ENCODE peak calls at places on chromosomes 2 and 18, in six cellular contexts. One of them, this sample, is unnamed.

GRCh38 chr2:170660406-170660805 is 54.7 kb upstream of the SP5 start:
- DNase-seq in activated B cell treated with CpG ODN at 0.5 μM for 24 hours: no peak
- DNase-seq in neural crest cell: no peak
- DNase-seq in epithelial cell of esophagus: no peak
- DNase-seq in CD8-positive, alpha-beta T cell: no peak
- DNase-seq in prostate gland: no peak
- DNase-seq in this sample: no peak

GRCh38 chr18:615773-616172 is 19.0 kb downstream of the CLUL1 start:
- DNase-seq in activated B cell treated with CpG ODN at 0.5 μM for 24 hours: no peak
- DNase-seq in neural crest cell: no peak
- DNase-seq in epithelial cell of esophagus: peak
- DNase-seq in CD8-positive, alpha-beta T cell: no peak
- DNase-seq in prostate gland: no peak
- DNase-seq in this sample: no peak

GRCh38 chr2:220043993-220044335 is 416.5 kb downstream of the SLC4A3 start:
- DNase-seq in activated B cell treated with CpG ODN at 0.5 μM for 24 hours: no peak
- DNase-seq in neural crest cell: no peak
- DNase-seq in epithelial cell of esophagus: no peak
- DNase-seq in CD8-positive, alpha-beta T cell: no peak
- DNase-seq in prostate gland: no peak
- DNase-seq in this sample: no peak

GRCh38 chr18:62460851-62461300 is 61.9 kb upstream of the ZCCHC2 start:
- DNase-seq in activated B cell treated with CpG ODN at 0.5 μM for 24 hours: no peak
- DNase-seq in neural crest cell: no peak
- DNase-seq in epithelial cell of esophagus: no peak
- DNase-seq in CD8-positive, alpha-beta T cell: no peak
- DNase-seq in prostate gland: no peak
- DNase-seq in this sample: no peak

GRCh38 chr2:83613178-83613577 is 845.9 kb downstream of the SUCLG1 start:
- DNase-seq in activated B cell treated with CpG ODN at 0.5 μM for 24 hours: no peak
- DNase-seq in neural crest cell: no peak
- DNase-seq in epithelial cell of esophagus: no peak
- DNase-seq in CD8-positive, alpha-beta T cell: no peak
- DNase-seq in prostate gland: no peak
- DNase-seq in this sample: no peak

GRCh38 chr2:96493072-96493471 is 12.1 kb downstream of the NEURL3 start:
- DNase-seq in activated B cell treated with CpG ODN at 0.5 μM for 24 hours: no peak
- DNase-seq in neural crest cell: no peak
- DNase-seq in epithelial cell of esophagus: peak
- DNase-seq in CD8-positive, alpha-beta T cell: no peak
- DNase-seq in prostate gland: no peak
- DNase-seq in this sample: no peak

GRCh38 chr2:209425082-209426071 is 1.5 kb downstream of the MAP2 start:
- DNase-seq in activated B cell treated with CpG ODN at 0.5 μM for 24 hours: no peak
- DNase-seq in neural crest cell: peak
- DNase-seq in epithelial cell of esophagus: peak
- DNase-seq in CD8-positive, alpha-beta T cell: no peak
- DNase-seq in prostate gland: no peak
- DNase-seq in this sample: no peak

GRCh38 chr2:11746807-11747459 is 501 bp downstream of the LPIN1 start:
- DNase-seq in activated B cell treated with CpG ODN at 0.5 μM for 24 hours: no peak
- DNase-seq in neural crest cell: no peak
- DNase-seq in epithelial cell of esophagus: peak
- DNase-seq in CD8-positive, alpha-beta T cell: no peak
- DNase-seq in prostate gland: peak
- DNase-seq in this sample: no peak

GRCh38 chr2:189226017-189226416 is 46.5 kb upstream of the COL5A2 start:
- DNase-seq in activated B cell treated with CpG ODN at 0.5 μM for 24 hours: no peak
- DNase-seq in neural crest cell: no peak
- DNase-seq in epithelial cell of esophagus: no peak
- DNase-seq in CD8-positive, alpha-beta T cell: no peak
- DNase-seq in prostate gland: no peak
- DNase-seq in this sample: no peak

GRCh38 chr2:70069049-70069448 is 18.2 kb upstream of the PCBP1 start:
- DNase-seq in activated B cell treated with CpG ODN at 0.5 μM for 24 hours: no peak
- DNase-seq in neural crest cell: no peak
- DNase-seq in epithelial cell of esophagus: peak
- DNase-seq in CD8-positive, alpha-beta T cell: peak
- DNase-seq in prostate gland: no peak
- DNase-seq in this sample: no peak

GRCh38 chr2:39260087-39260486 is 16.3 kb upstream of the CDKL4 start:
- DNase-seq in activated B cell treated with CpG ODN at 0.5 μM for 24 hours: no peak
- DNase-seq in neural crest cell: no peak
- DNase-seq in epithelial cell of esophagus: no peak
- DNase-seq in CD8-positive, alpha-beta T cell: no peak
- DNase-seq in prostate gland: no peak
- DNase-seq in this sample: no peak

GRCh38 chr2:69238449-69239031 is 148.5 kb downstream of the GFPT1 start:
- DNase-seq in activated B cell treated with CpG ODN at 0.5 μM for 24 hours: no peak
- DNase-seq in neural crest cell: no peak
- DNase-seq in epithelial cell of esophagus: no peak
- DNase-seq in CD8-positive, alpha-beta T cell: no peak
- DNase-seq in prostate gland: no peak
- DNase-seq in this sample: no peak

GRCh38 chr2:218953366-218953954 is 6.0 kb upstream of the CDK5R2 start:
- DNase-seq in activated B cell treated with CpG ODN at 0.5 μM for 24 hours: no peak
- DNase-seq in neural crest cell: no peak
- DNase-seq in epithelial cell of esophagus: no peak
- DNase-seq in CD8-positive, alpha-beta T cell: no peak
- DNase-seq in prostate gland: no peak
- DNase-seq in this sample: no peak

DNA sequence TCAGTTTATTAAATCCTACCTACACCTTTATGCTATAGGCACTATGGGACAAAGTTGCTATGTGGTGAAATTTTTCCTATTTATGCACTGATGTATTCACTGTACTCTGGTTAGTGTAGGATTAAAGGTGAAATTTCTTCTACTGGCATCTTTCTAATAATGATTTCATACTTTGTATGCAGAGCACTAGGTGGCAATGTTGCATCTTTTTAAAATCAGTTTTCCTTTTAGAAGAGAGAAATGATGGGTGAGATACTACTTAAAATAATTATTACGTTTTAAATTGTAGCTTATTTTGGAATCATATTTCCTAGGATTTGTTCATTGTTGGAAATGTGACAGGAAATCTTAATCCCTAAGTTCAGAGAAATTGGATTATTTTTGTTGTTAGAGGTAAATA is 150.9 kb downstream of the CD8B2 start:
- DNase-seq in activated B cell treated with CpG ODN at 0.5 μM for 24 hours: no peak
- DNase-seq in neural crest cell: no peak
- DNase-seq in epithelial cell of esophagus: peak
- DNase-seq in CD8-positive, alpha-beta T cell: no peak
- DNase-seq in prostate gland: no peak
- DNase-seq in this sample: no peak
- TF ChIP-seq CTCF in activated B cell treated with CpG ODN at 0.5 μM for 24 hours: no peak
- TF ChIP-seq CTCF in neural crest cell: peak
- TF ChIP-seq CTCF in epithelial cell of esophagus: no peak
- TF ChIP-seq CTCF in CD8-positive, alpha-beta T cell: no peak
- TF ChIP-seq CTCF in prostate gland: peak
- TF ChIP-seq CTCF in this sample: peak

GRCh38 chr2:23291274-23291673 is 93.7 kb upstream of the KLHL29 start:
- DNase-seq in activated B cell treated with CpG ODN at 0.5 μM for 24 hours: no peak
- DNase-seq in neural crest cell: no peak
- DNase-seq in epithelial cell of esophagus: peak
- DNase-seq in CD8-positive, alpha-beta T cell: no peak
- DNase-seq in prostate gland: no peak
- DNase-seq in this sample: no peak
- TF ChIP-seq CTCF in activated B cell treated with CpG ODN at 0.5 μM for 24 hours: no peak
- TF ChIP-seq CTCF in neural crest cell: no peak
- TF ChIP-seq CTCF in epithelial cell of esophagus: no peak
- TF ChIP-seq CTCF in CD8-positive, alpha-beta T cell: no peak
- TF ChIP-seq CTCF in prostate gland: no peak
- TF ChIP-seq CTCF in this sample: no peak

DNA sequence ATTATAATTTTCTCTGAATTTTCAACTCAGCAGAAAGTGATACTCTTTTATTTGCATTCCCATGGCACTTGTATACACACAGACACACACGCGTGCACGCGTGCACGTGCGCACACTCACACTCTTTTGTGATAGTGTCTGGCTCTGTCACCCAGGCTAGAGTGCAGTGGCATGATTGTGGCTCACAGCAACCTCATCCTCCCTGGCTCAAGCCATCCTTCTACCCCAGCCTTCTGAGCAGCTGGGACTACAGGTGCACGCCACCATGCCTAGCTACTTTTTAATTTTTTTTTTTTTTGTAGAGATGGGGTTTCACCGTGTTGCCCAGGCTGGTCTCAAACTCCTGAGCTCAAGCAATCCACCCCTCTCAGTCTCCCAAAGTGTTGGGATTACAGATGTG is 123.2 kb downstream of the MC4R start:
- DNase-seq in activated B cell treated with CpG ODN at 0.5 μM for 24 hours: no peak
- DNase-seq in neural crest cell: no peak
- DNase-seq in epithelial cell of esophagus: no peak
- DNase-seq in CD8-positive, alpha-beta T cell: no peak
- DNase-seq in prostate gland: no peak
- DNase-seq in this sample: no peak
- TF ChIP-seq CTCF in activated B cell treated with CpG ODN at 0.5 μM for 24 hours: no peak
- TF ChIP-seq CTCF in neural crest cell: no peak
- TF ChIP-seq CTCF in epithelial cell of esophagus: no peak
- TF ChIP-seq CTCF in CD8-positive, alpha-beta T cell: no peak
- TF ChIP-seq CTCF in prostate gland: no peak
- TF ChIP-seq CTCF in this sample: no peak

GRCh38 chr18:70411886-70412443 is 123.1 kb downstream of the SOCS6 start:
- DNase-seq in activated B cell treated with CpG ODN at 0.5 μM for 24 hours: no peak
- DNase-seq in neural crest cell: no peak
- DNase-seq in epithelial cell of esophagus: no peak
- DNase-seq in CD8-positive, alpha-beta T cell: no peak
- DNase-seq in prostate gland: no peak
- DNase-seq in this sample: no peak
- TF ChIP-seq CTCF in activated B cell treated with CpG ODN at 0.5 μM for 24 hours: no peak
- TF ChIP-seq CTCF in neural crest cell: no peak
- TF ChIP-seq CTCF in epithelial cell of esophagus: no peak
- TF ChIP-seq CTCF in CD8-positive, alpha-beta T cell: no peak
- TF ChIP-seq CTCF in prostate gland: no peak
- TF ChIP-seq CTCF in this sample: no peak

DNA sequence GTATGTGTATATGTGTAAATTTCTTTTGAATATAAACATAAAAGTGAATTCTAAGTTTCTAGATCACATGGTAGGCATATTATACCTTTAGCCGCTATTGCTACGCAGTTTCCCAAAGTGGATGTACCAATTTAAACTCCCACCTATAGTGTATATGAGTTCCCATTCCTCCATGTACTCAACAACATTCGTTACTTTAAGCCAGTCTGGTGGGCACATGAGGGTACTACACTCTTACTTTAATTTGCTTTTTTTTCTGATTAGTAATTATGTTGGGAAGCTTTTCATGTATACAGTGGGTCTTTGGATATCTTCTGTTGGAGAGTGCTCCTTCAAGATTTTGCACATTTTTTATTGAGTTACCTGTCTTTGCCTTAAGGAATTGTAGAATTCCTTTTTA is 683.8 kb downstream of the ERBB4 start:
- DNase-seq in activated B cell treated with CpG ODN at 0.5 μM for 24 hours: no peak
- DNase-seq in neural crest cell: no peak
- DNase-seq in epithelial cell of esophagus: no peak
- DNase-seq in CD8-positive, alpha-beta T cell: no peak
- DNase-seq in prostate gland: no peak
- DNase-seq in this sample: no peak
- TF ChIP-seq CTCF in activated B cell treated with CpG ODN at 0.5 μM for 24 hours: no peak
- TF ChIP-seq CTCF in neural crest cell: peak
- TF ChIP-seq CTCF in epithelial cell of esophagus: no peak
- TF ChIP-seq CTCF in CD8-positive, alpha-beta T cell: no peak
- TF ChIP-seq CTCF in prostate gland: no peak
- TF ChIP-seq CTCF in this sample: peak

GRCh38 chr2:135742307-135742838 is 718 bp downstream of the UBXN4 start:
- DNase-seq in activated B cell treated with CpG ODN at 0.5 μM for 24 hours: peak
- DNase-seq in neural crest cell: peak
- DNase-seq in epithelial cell of esophagus: peak
- DNase-seq in CD8-positive, alpha-beta T cell: peak
- DNase-seq in prostate gland: peak
- DNase-seq in this sample: peak

GRCh38 chr2:135744761-135745314 is 3.2 kb downstream of the UBXN4 start:
- DNase-seq in activated B cell treated with CpG ODN at 0.5 μM for 24 hours: no peak
- DNase-seq in neural crest cell: no peak
- DNase-seq in epithelial cell of esophagus: peak
- DNase-seq in CD8-positive, alpha-beta T cell: no peak
- DNase-seq in prostate gland: no peak
- DNase-seq in this sample: no peak

GRCh38 chr2:135741043-135741394 is 636 bp upstream of the UBXN4 start:
- DNase-seq in activated B cell treated with CpG ODN at 0.5 μM for 24 hours: no peak
- DNase-seq in neural crest cell: no peak
- DNase-seq in epithelial cell of esophagus: no peak
- DNase-seq in CD8-positive, alpha-beta T cell: no peak
- DNase-seq in prostate gland: no peak
- DNase-seq in this sample: no peak

GRCh38 chr2:135743860-135744259 is 2.2 kb downstream of the UBXN4 start:
- DNase-seq in activated B cell treated with CpG ODN at 0.5 μM for 24 hours: no peak
- DNase-seq in neural crest cell: no peak
- DNase-seq in epithelial cell of esophagus: no peak
- DNase-seq in CD8-positive, alpha-beta T cell: no peak
- DNase-seq in prostate gland: no peak
- DNase-seq in this sample: no peak

DNA sequence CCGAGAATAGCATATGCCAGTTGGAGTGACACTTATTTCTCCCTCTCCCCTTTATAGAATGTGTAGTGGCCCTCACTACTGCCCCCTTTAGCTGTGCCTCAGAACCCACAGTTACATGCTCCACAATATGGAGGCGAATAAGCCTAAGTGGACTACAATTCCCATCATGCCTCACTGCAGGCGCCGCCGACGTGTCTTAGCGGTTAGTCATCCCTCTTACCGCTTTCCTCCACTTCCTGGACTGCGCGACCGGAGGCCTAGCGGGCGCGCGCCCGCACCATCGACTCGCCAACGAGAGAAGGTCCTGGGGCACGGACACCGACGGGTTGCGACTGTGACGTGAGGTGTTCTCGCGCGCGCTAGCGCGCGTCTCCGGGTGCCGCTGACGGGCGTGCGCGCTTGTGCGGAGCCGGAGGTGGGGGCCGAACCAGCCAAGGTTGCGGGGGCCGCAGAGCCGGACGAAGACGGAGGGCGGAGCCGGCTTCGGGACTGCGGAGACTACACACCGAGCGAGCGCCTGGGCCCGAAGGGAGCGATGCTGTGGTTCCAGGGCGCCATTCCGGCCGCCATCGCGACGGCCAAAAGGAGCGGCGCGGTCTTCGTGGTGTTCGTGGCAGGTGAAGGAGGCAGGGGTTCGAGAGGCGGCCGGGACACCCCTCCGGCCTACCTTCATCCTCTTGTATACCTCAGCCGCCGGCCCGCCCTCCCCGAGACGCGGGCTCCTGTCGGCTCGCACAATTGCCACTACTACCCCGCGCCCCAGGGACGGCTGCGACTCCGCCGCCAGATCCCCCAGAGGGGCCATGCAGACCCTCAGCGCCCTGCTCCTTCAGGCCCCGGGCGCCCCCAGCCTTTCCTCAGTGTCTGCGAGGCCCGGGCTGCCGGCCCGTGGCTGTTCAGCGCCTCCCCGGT is at the start of gene UBXN4:
- DNase-seq in activated B cell treated with CpG ODN at 0.5 μM for 24 hours: peak
- DNase-seq in neural crest cell: peak
- DNase-seq in epithelial cell of esophagus: peak
- DNase-seq in CD8-positive, alpha-beta T cell: peak
- DNase-seq in prostate gland: peak
- DNase-seq in this sample: peak
- TF ChIP-seq CTCF in activated B cell treated with CpG ODN at 0.5 μM for 24 hours: no peak
- TF ChIP-seq CTCF in neural crest cell: peak
- TF ChIP-seq CTCF in epithelial cell of esophagus: peak
- TF ChIP-seq CTCF in CD8-positive, alpha-beta T cell: no peak
- TF ChIP-seq CTCF in prostate gland: no peak
- TF ChIP-seq CTCF in this sample: no peak